ENCODE peak calls at places on chromosome 22, in six cellular contexts. R, F, O, D, K and P are unnamed samples.

GRCh38 chr22:48919187-48919590 is 908.5 kb downstream of the BRD1 start:
- DNase-seq in R (peak), K (peak), D (no peak), F (no peak), O (no peak), P (no peak)

GRCh38 chr22:29383740-29384139 is 4.6 kb downstream of the AP1B1 start:
- DNase-seq in K (no peak), D (no peak), R (no peak), F (no peak), O (no peak), P (no peak)

GRCh38 chr22:47310601-47311000 is 548.2 kb downstream of the TBC1D22A start:
- DNase-seq in K (no peak), O (no peak), R (no peak), F (no peak), D (no peak), P (no peak)

GRCh38 chr22:19807914-19808872 is 46.5 kb downstream of the GNB1L start:
- DNase-seq in D (no peak), O (no peak), K (no peak), R (no peak), F (no peak), P (no peak)

GRCh38 chr22:41106122-41106968 is 14.0 kb downstream of the EP300 start:
- DNase-seq in O (no peak), K (no peak), D (no peak), F (no peak), R (no peak), P (no peak)

GRCh38 chr22:20224917-20225692 is 43.0 kb downstream of the RTN4R start:
- DNase-seq in F (no peak), D (no peak), K (no peak), O (no peak), R (no peak), P (no peak)

GRCh38 chr22:25112538-25113253 is 87.0 kb upstream of the CRYBB3 start:
- DNase-seq in D (no peak), R (no peak), F (no peak), K (no peak), O (no peak), P (no peak)

GRCh38 chr22:49979587-49980264 is 19.2 kb downstream of the PIM3 start:
- DNase-seq in D (no peak), F (no peak), R (peak), O (no peak), K (peak), P (no peak)

GRCh38 chr22:45994516-45995404 is 17.8 kb upstream of the WNT7B start:
- DNase-seq in O (peak), D (peak), R (peak), K (no peak), F (peak), P (peak)